ENCODE peak calls at places on chromosomes 5 and 9, in four cellular contexts. One of them, this sample, is unnamed.
A peak's percentile ranks its signal among the peaks of the same experiment; 100 is the strongest.

GRCh38 chr5:131382407-131383395 is 118.8 kb downstream of the CDC42SE2 start:
- DNase-seq in Peyer's patch: no peak
- DNase-seq in adrenal gland: no peak
- DNase-seq in MM.1S: peak; percentile 87
- DNase-seq in this sample: no peak

GRCh38 chr9:133141833-133142594 is 21.0 kb upstream of the RALGDS start:
- DNase-seq in adrenal gland: peak; percentile 71
- DNase-seq in MM.1S: no peak
- DNase-seq in Peyer's patch: peak; percentile 74
- DNase-seq in this sample: no peak

GRCh38 chr9:123784513-123784912 is 145.4 kb downstream of the DENND1A start:
- DNase-seq in MM.1S: no peak
- DNase-seq in Peyer's patch: no peak
- DNase-seq in adrenal gland: no peak
- DNase-seq in this sample: no peak

GRCh38 chr9:31601666-31602065 is 782.8 kb upstream of the ACO1 start:
- DNase-seq in MM.1S: no peak
- DNase-seq in adrenal gland: no peak
- DNase-seq in Peyer's patch: no peak
- DNase-seq in this sample: no peak

GRCh38 chr5:177362102-177362868 is 4.6 kb downstream of the RGS14 start:
- DNase-seq in Peyer's patch: no peak
- DNase-seq in adrenal gland: no peak
- DNase-seq in MM.1S: no peak
- DNase-seq in this sample: no peak

GRCh38 chr9:16075695-16076094 is 522.9 kb downstream of the CCDC171 start:
- DNase-seq in MM.1S: no peak
- DNase-seq in Peyer's patch: no peak
- DNase-seq in adrenal gland: no peak
- DNase-seq in this sample: no peak

GRCh38 chr9:122200960-122201635 is 27.7 kb downstream of the LHX6 start:
- DNase-seq in Peyer's patch: peak; percentile 9
- DNase-seq in adrenal gland: no peak
- DNase-seq in MM.1S: no peak
- DNase-seq in this sample: no peak

GRCh38 chr5:168528521-168529360 is at the start of gene FBLL1:
- DNase-seq in adrenal gland: peak; percentile 38
- DNase-seq in Peyer's patch: no peak
- DNase-seq in MM.1S: no peak
- DNase-seq in this sample: peak; percentile 69

GRCh38 chr9:72315089-72315509 is 49.9 kb downstream of the ZFAND5 start:
- DNase-seq in Peyer's patch: peak; percentile 57
- DNase-seq in MM.1S: no peak
- DNase-seq in adrenal gland: peak; percentile 69
- DNase-seq in this sample: peak; percentile 44

GRCh38 chr5:110105692-110106091 is 416.0 kb downstream of the MAN2A1 start:
- DNase-seq in MM.1S: no peak
- DNase-seq in Peyer's patch: no peak
- DNase-seq in adrenal gland: peak; percentile 69
- DNase-seq in this sample: no peak

GRCh38 chr5:134051305-134051704 is 46.5 kb upstream of the VDAC1 start:
- DNase-seq in Peyer's patch: no peak
- DNase-seq in MM.1S: no peak
- DNase-seq in adrenal gland: peak; percentile 60
- DNase-seq in this sample: no peak

GRCh38 chr9:136644343-136644592 is 18.4 kb upstream of the EGFL7 start:
- DNase-seq in Peyer's patch: no peak
- DNase-seq in MM.1S: no peak
- DNase-seq in adrenal gland: peak; percentile 86
- DNase-seq in this sample: no peak

GRCh38 chr9:119736478-119737454 is 367.5 kb upstream of the BRINP1 start:
- DNase-seq in Peyer's patch: no peak
- DNase-seq in MM.1S: no peak
- DNase-seq in adrenal gland: no peak
- DNase-seq in this sample: no peak

GRCh38 chr5:91011029-91011428 is 372.1 kb downstream of the ARRDC3 start:
- DNase-seq in Peyer's patch: no peak
- DNase-seq in adrenal gland: no peak
- DNase-seq in MM.1S: no peak
- DNase-seq in this sample: no peak

GRCh38 chr5:143003328-143003636 is 233.1 kb downstream of the ARHGAP26 start:
- DNase-seq in Peyer's patch: no peak
- DNase-seq in adrenal gland: no peak
- DNase-seq in MM.1S: no peak
- DNase-seq in this sample: no peak

GRCh38 chr5:58800861-58801540 is 218.1 kb downstream of the RAB3C start:
- DNase-seq in adrenal gland: no peak
- DNase-seq in MM.1S: no peak
- DNase-seq in Peyer's patch: no peak
- DNase-seq in this sample: no peak

GRCh38 chr5:14871084-14871572 is 450 bp downstream of the ANKH start:
- DNase-seq in MM.1S: peak; percentile 36
- DNase-seq in Peyer's patch: peak; percentile 71
- DNase-seq in adrenal gland: peak; percentile 41
- DNase-seq in this sample: no peak

DNA sequence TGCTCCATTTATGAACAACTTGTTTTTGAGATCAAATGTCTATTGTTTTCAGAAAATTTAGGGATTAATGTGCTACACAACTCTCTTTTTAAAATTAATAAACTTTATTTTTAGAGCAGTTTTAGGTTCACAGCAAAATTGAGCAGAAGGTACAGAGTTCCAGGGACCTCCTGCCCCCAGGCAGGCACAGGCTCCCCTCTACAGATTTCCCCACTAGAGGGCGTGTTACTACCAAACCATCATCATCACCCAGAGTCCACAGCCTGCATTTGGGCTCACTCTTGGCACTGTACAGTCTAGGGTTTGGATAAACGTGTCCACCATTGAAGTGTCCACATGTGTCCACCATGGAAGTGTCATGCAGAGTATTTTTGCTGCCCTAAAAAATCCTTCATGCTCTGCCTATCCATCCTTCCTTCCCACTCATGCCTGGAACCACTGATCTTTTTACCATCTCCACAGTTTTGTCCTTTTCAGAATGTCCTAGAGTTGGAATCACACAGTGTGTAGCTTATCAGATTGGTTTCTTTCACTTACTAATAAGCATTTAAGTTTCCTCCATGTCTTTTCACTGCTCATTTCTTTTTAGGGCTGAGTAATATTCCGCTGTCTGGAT is 61.7 kb downstream of the MRPL36 start:
- DNase-seq in Peyer's patch: no peak
- DNase-seq in MM.1S: peak; percentile 56
- DNase-seq in adrenal gland: no peak
- DNase-seq in this sample: no peak
- TF ChIP-seq CTCF in Peyer's patch: peak; percentile 38
- TF ChIP-seq CTCF in MM.1S: peak; percentile 76
- TF ChIP-seq CTCF in adrenal gland: peak; percentile 16
- TF ChIP-seq CTCF in this sample: peak; percentile 47

GRCh38 chr5:117318528-117318927 is 743.9 kb upstream of the SEMA6A start:
- DNase-seq in Peyer's patch: no peak
- DNase-seq in adrenal gland: no peak
- DNase-seq in MM.1S: no peak
- DNase-seq in this sample: no peak
- TF ChIP-seq CTCF in Peyer's patch: no peak
- TF ChIP-seq CTCF in adrenal gland: no peak
- TF ChIP-seq CTCF in MM.1S: no peak
- TF ChIP-seq CTCF in this sample: no peak

GRCh38 chr5:27010646-27011045 is 27.7 kb downstream of the CDH9 start:
- DNase-seq in MM.1S: no peak
- DNase-seq in adrenal gland: no peak
- DNase-seq in Peyer's patch: no peak
- DNase-seq in this sample: no peak
- TF ChIP-seq CTCF in MM.1S: no peak
- TF ChIP-seq CTCF in adrenal gland: no peak
- TF ChIP-seq CTCF in Peyer's patch: no peak
- TF ChIP-seq CTCF in this sample: no peak

DNA sequence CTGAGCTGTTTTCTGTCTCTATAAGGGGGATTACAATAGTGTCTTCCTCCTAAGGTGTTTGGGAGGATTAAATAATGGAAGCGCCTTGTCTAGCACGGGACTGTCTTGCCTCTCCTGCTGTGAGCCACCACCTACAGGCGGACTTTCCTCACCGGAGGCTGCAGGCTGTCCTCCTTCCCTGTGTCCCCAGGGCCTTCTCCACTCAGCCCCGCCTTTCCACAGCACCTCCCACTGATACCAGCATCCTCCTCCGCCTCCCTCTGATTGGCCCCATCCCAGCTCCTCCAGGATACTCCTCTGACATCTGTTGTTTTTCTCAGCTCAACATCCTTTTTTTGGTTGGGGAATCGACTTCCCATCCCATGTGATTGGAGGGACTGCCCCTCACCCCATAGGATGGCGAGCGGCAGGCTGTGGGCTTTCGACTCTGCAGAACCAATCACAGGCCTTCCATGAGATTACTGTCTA is 851 bp upstream of the ZDHHC12 start:
- DNase-seq in Peyer's patch: peak; percentile 83
- DNase-seq in adrenal gland: peak; percentile 76
- DNase-seq in MM.1S: peak; percentile 57
- DNase-seq in this sample: no peak
- TF ChIP-seq CTCF in Peyer's patch: no peak
- TF ChIP-seq CTCF in adrenal gland: no peak
- TF ChIP-seq CTCF in MM.1S: no peak
- TF ChIP-seq CTCF in this sample: no peak

GRCh38 chr9:114671605-114672004 is 10.4 kb downstream of the TEX48 start:
- DNase-seq in Peyer's patch: no peak
- DNase-seq in adrenal gland: no peak
- DNase-seq in MM.1S: no peak
- DNase-seq in this sample: no peak

GRCh38 chr9:114678130-114678529 is 3.9 kb downstream of the TEX48 start:
- DNase-seq in MM.1S: no peak
- DNase-seq in Peyer's patch: no peak
- DNase-seq in adrenal gland: no peak
- DNase-seq in this sample: no peak

GRCh38 chr9:114674076-114674797 is 7.8 kb downstream of the TEX48 start:
- DNase-seq in MM.1S: no peak
- DNase-seq in adrenal gland: no peak
- DNase-seq in Peyer's patch: no peak
- DNase-seq in this sample: no peak

GRCh38 chr9:114677418-114677817 is 4.6 kb downstream of the TEX48 start:
- DNase-seq in MM.1S: no peak
- DNase-seq in Peyer's patch: no peak
- DNase-seq in adrenal gland: no peak
- DNase-seq in this sample: peak; percentile 77

GRCh38 chr9:114674798-114675554 is 7.0 kb downstream of the TEX48 start:
- DNase-seq in Peyer's patch: no peak
- DNase-seq in adrenal gland: no peak
- DNase-seq in MM.1S: no peak
- DNase-seq in this sample: no peak
- TF ChIP-seq CTCF in Peyer's patch: no peak
- TF ChIP-seq CTCF in adrenal gland: no peak
- TF ChIP-seq CTCF in MM.1S: no peak
- TF ChIP-seq CTCF in this sample: no peak

GRCh38 chr9:131008909-131009618 is at the start of gene LAMC3:
- DNase-seq in MM.1S: no peak
- DNase-seq in Peyer's patch: no peak
- DNase-seq in adrenal gland: peak; percentile 38
- DNase-seq in this sample: peak; percentile 55
- TF ChIP-seq CTCF in MM.1S: no peak
- TF ChIP-seq CTCF in Peyer's patch: no peak
- TF ChIP-seq CTCF in adrenal gland: peak; percentile 46
- TF ChIP-seq CTCF in this sample: no peak